ENCODE peak calls at places on chromosomes 16 and 17, in eight cellular contexts. W is substantia nigra; Q is tibial artery; B is A549; U is cardiac muscle cell; A is lung; H is right lobe of liver; X is CD8-positive, alpha-beta memory T cell. R is an unnamed sample.

GRCh38 chr16:52529226-52529625 is 17.7 kb downstream of the TOX3 start:
- DNase-seq in B (no peak), W (no peak), U (no peak), H (no peak), A (no peak), X (no peak), Q (no peak), R (no peak)

GRCh38 chr17:37772982-37773381 is 28.1 kb upstream of the HNF1B start:
- DNase-seq in U (no peak), H (no peak), A (no peak), B (no peak), X (no peak), Q (no peak), W (no peak), R (no peak)

GRCh38 chr17:50266384-50267073 is 7.7 kb upstream of the TMEM92 start:
- DNase-seq in A (peak), X (no peak), B (peak), U (no peak), W (no peak), H (peak), Q (peak), R (peak)

GRCh38 chr17:8326591-8327583 is 12.8 kb upstream of the ODF4 start:
- DNase-seq in U (peak), Q (peak), X (no peak), B (no peak), H (no peak), W (no peak), A (no peak), R (peak)

GRCh38 chr17:61410555-61411089 is 11.0 kb downstream of the TBX2 start:
- DNase-seq in B (peak), A (peak), H (peak), X (peak), Q (peak), W (peak), U (peak), R (peak)

GRCh38 chr17:50147841-50148225 is 2.6 kb downstream of the PPP1R9B start:
- DNase-seq in X (no peak), W (no peak), B (peak), U (no peak), A (no peak), Q (no peak), H (peak), R (peak)

GRCh38 chr17:42521666-42522262 is 14.3 kb upstream of the NAGLU start:
- DNase-seq in A (no peak), B (no peak), W (no peak), U (no peak), H (no peak), Q (no peak), X (no peak), R (no peak)

GRCh38 chr17:38918129-38918913 is 7.1 kb upstream of the LASP1NB start:
- DNase-seq in A (no peak), W (no peak), U (no peak), X (peak), B (no peak), Q (no peak), H (no peak), R (no peak)

GRCh38 chr16:57621521-57622268 is 6.7 kb upstream of the ADGRG1 start:
- DNase-seq in U (no peak), A (no peak), X (peak), W (no peak), Q (no peak), H (no peak), B (no peak), R (no peak)

GRCh38 chr17:79095345-79096055 is 20.9 kb downstream of the ENGASE start:
- DNase-seq in A (no peak), U (no peak), Q (no peak), B (no peak), W (no peak), H (no peak), X (no peak), R (no peak)

GRCh38 chr17:2724783-2725164 is 13.2 kb upstream of the CLUH start:
- DNase-seq in A (no peak), X (no peak), U (peak), H (no peak), W (no peak), B (peak), Q (no peak), R (peak)

DNA sequence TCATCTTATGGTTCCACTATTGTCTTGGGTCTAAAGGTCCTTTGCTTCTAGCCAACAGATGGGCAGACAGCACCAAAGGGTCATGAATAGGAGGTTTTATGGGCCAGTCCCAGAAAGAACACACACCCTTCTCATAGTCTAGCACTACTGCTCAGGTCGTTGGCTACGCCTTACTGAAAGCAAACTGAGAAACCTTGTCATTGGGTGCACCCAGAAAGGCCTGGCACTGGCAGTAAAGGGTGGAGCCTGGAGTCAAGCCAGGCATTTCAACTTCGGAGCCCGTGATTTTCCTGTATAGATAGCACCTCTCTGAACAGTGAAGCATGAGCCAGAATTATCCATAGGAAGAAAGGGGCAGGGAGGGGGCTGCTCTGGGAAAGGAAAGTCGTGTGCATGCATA is 74.9 kb downstream of the VAT1L start:
- DNase-seq in W (no peak), X (no peak), H (no peak), B (no peak), Q (no peak), U (no peak), A (no peak), R (no peak)
- H3K27ac ChIP-seq in W (no peak), X (no peak), H (no peak), B (no peak), Q (no peak), U (no peak), A (no peak), R (no peak)

DNA sequence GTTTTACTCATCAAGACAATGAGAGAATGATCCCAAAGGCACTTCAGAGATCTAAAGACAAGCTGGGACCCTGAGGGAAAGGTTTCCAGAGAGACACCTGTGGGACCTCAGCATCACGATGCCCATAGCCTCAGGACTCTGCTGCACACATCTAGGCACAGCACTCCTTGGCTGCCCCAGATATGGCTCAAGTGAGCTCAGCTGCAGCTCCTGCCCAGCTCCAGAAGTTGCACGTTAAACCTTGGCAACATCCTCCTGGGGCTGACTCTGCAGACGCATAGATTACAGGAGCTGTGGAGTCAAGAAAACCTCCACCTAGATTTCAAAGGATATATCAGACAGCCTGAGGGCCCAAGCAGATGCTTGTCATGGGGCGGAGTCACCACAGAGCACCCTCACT is 582.1 kb downstream of the CDH11 start:
- DNase-seq in B (no peak), X (no peak), W (no peak), A (no peak), U (no peak), Q (no peak), H (no peak), R (no peak)
- H3K27ac ChIP-seq in B (no peak), X (no peak), W (no peak), A (no peak), U (no peak), Q (no peak), H (no peak), R (no peak)

GRCh38 chr17:73401911-73402310 is 90.1 kb upstream of the CDC42EP4 start:
- DNase-seq in X (no peak), H (peak), Q (no peak), U (peak), W (no peak), A (no peak), B (no peak), R (peak)

GRCh38 chr17:73402466-73402865 is 90.7 kb upstream of the CDC42EP4 start:
- DNase-seq in W (no peak), Q (no peak), H (peak), B (no peak), U (no peak), A (no peak), X (no peak), R (no peak)

GRCh38 chr17:73399056-73399455 is 87.3 kb upstream of the CDC42EP4 start:
- DNase-seq in H (peak), Q (no peak), U (no peak), B (no peak), X (no peak), A (no peak), W (no peak), R (no peak)

GRCh38 chr17:73397856-73398540 is 86.2 kb upstream of the CDC42EP4 start:
- DNase-seq in W (no peak), Q (no peak), A (no peak), X (no peak), B (no peak), U (no peak), H (peak), R (no peak)

GRCh38 chr17:73400915-73401545 is 89.2 kb upstream of the CDC42EP4 start:
- DNase-seq in Q (no peak), W (no peak), X (no peak), B (no peak), A (no peak), U (no peak), H (peak), R (no peak)
- H3K27ac ChIP-seq in Q (no peak), W (no peak), X (no peak), B (no peak), A (no peak), U (no peak), H (no peak), R (no peak)

GRCh38 chr16:6888536-6888935 is 444.1 kb upstream of the RBFOX1 start:
- DNase-seq in W (no peak), H (no peak), B (no peak), A (no peak), X (no peak), Q (no peak), U (no peak), R (no peak)
- H3K27ac ChIP-seq in W (no peak), H (no peak), B (no peak), A (no peak), X (no peak), Q (no peak), U (no peak), R (no peak)

GRCh38 chr17:35640977-35641526 is 53.9 kb downstream of the AP2B1 start:
- DNase-seq in A (no peak), Q (no peak), X (no peak), U (no peak), W (no peak), B (no peak), H (no peak), R (no peak)

GRCh38 chr17:35651467-35651866 is 64.3 kb downstream of the AP2B1 start:
- DNase-seq in U (no peak), B (no peak), Q (no peak), H (no peak), A (no peak), X (no peak), W (no peak), R (no peak)

DNA sequence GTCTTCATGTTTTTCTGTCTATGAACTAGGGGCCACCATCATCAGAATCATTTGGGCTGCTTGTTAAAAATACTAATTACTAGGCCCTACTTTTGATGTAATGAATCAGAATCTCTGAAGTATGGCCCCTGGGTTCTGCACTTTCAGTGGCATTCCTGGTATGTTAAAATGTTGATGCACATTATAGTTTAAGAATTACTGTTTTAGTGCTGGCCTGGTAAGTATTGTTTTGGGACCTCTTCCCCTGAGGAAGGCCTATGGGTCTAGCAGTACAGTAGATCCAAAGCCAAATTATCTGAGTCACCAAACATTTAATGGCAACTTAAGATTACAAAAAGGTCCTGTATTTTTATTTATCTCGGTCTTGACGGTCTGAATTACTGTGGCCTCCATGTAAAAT is 58.8 kb downstream of the AP2B1 start:
- DNase-seq in W (no peak), X (no peak), A (no peak), H (no peak), B (no peak), Q (no peak), U (no peak), R (no peak)
- H3K27ac ChIP-seq in W (no peak), X (no peak), A (no peak), H (no peak), B (no peak), Q (no peak), U (no peak), R (no peak)

GRCh38 chr16:81850197-81850944 is 71.3 kb downstream of the PLCG2 start:
- DNase-seq in Q (no peak), B (no peak), X (no peak), U (no peak), W (no peak), H (no peak), A (no peak), R (no peak)
- H3K27ac ChIP-seq in Q (no peak), B (no peak), X (no peak), U (no peak), W (no peak), H (no peak), A (no peak), R (no peak)

GRCh38 chr16:55222436-55222835 is 101.6 kb upstream of the IRX6 start:
- DNase-seq in A (no peak), U (no peak), Q (no peak), B (no peak), W (no peak), H (no peak), X (no peak), R (no peak)

GRCh38 chr16:55221836-55222235 is 102.2 kb upstream of the IRX6 start:
- DNase-seq in Q (no peak), X (no peak), U (no peak), B (no peak), A (no peak), W (no peak), H (no peak), R (no peak)

DNA sequence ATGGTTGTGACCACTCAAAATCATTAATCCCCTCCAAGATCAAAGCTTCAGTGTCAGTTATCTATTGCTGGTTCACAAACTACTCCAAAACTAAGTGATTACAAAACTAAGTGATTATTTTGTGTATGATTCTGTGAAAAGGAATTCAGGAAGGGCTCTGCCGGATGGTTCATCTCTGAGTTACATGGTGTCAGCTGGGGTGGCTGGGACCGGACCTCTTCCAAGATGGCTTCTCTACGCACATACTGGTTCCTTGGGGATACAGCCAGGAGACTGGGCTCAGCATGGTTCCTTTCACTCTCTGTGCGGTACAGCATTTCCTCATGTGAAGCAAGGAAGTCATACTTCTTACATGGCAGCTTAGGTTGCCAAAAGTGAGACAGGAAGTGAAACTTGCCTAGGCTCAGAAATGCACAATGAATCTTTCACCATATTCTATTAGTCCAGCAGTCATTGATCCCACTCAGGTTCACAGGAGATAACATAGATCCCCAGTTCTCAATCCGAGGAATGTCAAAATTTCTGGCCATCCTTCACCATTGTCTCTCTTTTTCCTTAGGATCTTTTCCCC is 97.9 kb upstream of the IRX6 start:
- DNase-seq in U (no peak), B (no peak), H (no peak), W (no peak), A (no peak), Q (no peak), X (no peak), R (no peak)
- H3K27ac ChIP-seq in U (no peak), B (no peak), H (no peak), W (no peak), A (no peak), Q (no peak), X (no peak), R (no peak)

GRCh38 chr16:25031441-25032307 is 16.5 kb upstream of the ARHGAP17 start:
- DNase-seq in Q (peak), X (peak), H (peak), U (peak), B (peak), A (peak), W (peak), R (peak)
- H3K27ac ChIP-seq in Q (peak), X (peak), H (peak), U (no peak), B (peak), A (peak), W (peak), R (peak)

R was measured in body of pancreas.